ENCODE peak calls at places on chromosomes 6 and 20, in five cellular contexts. One of them, this sample, is unnamed.

GRCh38 chr6:31541059-31541657 is 645 bp downstream of the DDX39B start:
- DNase-seq in HCT116: no peak
- DNase-seq in neuronal stem cell: peak
- DNase-seq in GM23338: peak
- DNase-seq in osteoblast: peak
- DNase-seq in this sample: peak

GRCh38 chr6:35898003-35898402 is 22.9 kb downstream of the SRPK1 start:
- DNase-seq in GM23338: no peak
- DNase-seq in neuronal stem cell: no peak
- DNase-seq in osteoblast: no peak
- DNase-seq in HCT116: no peak
- DNase-seq in this sample: no peak

GRCh38 chr6:83509416-83509815 is 2.9 kb upstream of the PRSS35 start:
- DNase-seq in osteoblast: peak
- DNase-seq in neuronal stem cell: no peak
- DNase-seq in HCT116: no peak
- DNase-seq in GM23338: no peak
- DNase-seq in this sample: peak

GRCh38 chr6:40960784-40961430 is 78.1 kb downstream of the UNC5CL start:
- DNase-seq in GM23338: no peak
- DNase-seq in osteoblast: no peak
- DNase-seq in neuronal stem cell: no peak
- DNase-seq in HCT116: no peak
- DNase-seq in this sample: no peak

GRCh38 chr6:109105681-109106080 is 10.4 kb downstream of the CEP57L1 start:
- DNase-seq in HCT116: no peak
- DNase-seq in osteoblast: no peak
- DNase-seq in GM23338: no peak
- DNase-seq in neuronal stem cell: no peak
- DNase-seq in this sample: no peak

GRCh38 chr20:57957397-57958049 is 247.7 kb upstream of the PMEPA1 start:
- DNase-seq in neuronal stem cell: no peak
- DNase-seq in GM23338: no peak
- DNase-seq in osteoblast: peak
- DNase-seq in HCT116: no peak
- DNase-seq in this sample: no peak

GRCh38 chr20:63346131-63347080 is 14.7 kb downstream of the CHRNA4 start:
- DNase-seq in HCT116: no peak
- DNase-seq in osteoblast: no peak
- DNase-seq in neuronal stem cell: no peak
- DNase-seq in GM23338: no peak
- DNase-seq in this sample: no peak

GRCh38 chr6:158633127-158633526 is 11.4 kb downstream of the DYNLT1 start:
- DNase-seq in GM23338: no peak
- DNase-seq in HCT116: no peak
- DNase-seq in neuronal stem cell: no peak
- DNase-seq in osteoblast: no peak
- DNase-seq in this sample: no peak

GRCh38 chr6:28326371-28326948 is 9.5 kb downstream of the ZSCAN31 start:
- DNase-seq in HCT116: no peak
- DNase-seq in osteoblast: no peak
- DNase-seq in neuronal stem cell: no peak
- DNase-seq in GM23338: no peak
- DNase-seq in this sample: no peak

GRCh38 chr6:151914475-151914874 is 107.0 kb downstream of the ESR1 start:
- DNase-seq in osteoblast: no peak
- DNase-seq in neuronal stem cell: no peak
- DNase-seq in HCT116: no peak
- DNase-seq in GM23338: peak
- DNase-seq in this sample: peak

GRCh38 chr20:36149469-36149868 is 5.1 kb upstream of the EPB41L1 start:
- DNase-seq in GM23338: no peak
- DNase-seq in osteoblast: no peak
- DNase-seq in neuronal stem cell: no peak
- DNase-seq in HCT116: no peak
- DNase-seq in this sample: no peak

GRCh38 chr6:14550410-14550809 is 432.8 kb downstream of the CD83 start:
- DNase-seq in neuronal stem cell: no peak
- DNase-seq in GM23338: no peak
- DNase-seq in HCT116: no peak
- DNase-seq in osteoblast: no peak
- DNase-seq in this sample: no peak

GRCh38 chr6:157614026-157614484 is 209.0 kb upstream of the SNX9 start:
- DNase-seq in neuronal stem cell: no peak
- DNase-seq in GM23338: no peak
- DNase-seq in osteoblast: no peak
- DNase-seq in HCT116: no peak
- DNase-seq in this sample: no peak

GRCh38 chr6:139981810-139982550 is 607.5 kb upstream of the CITED2 start:
- DNase-seq in GM23338: peak
- DNase-seq in neuronal stem cell: peak
- DNase-seq in osteoblast: no peak
- DNase-seq in HCT116: peak
- DNase-seq in this sample: peak

GRCh38 chr6:24391208-24391607 is 11.5 kb upstream of the MRS2 start:
- DNase-seq in osteoblast: peak
- DNase-seq in HCT116: no peak
- DNase-seq in GM23338: no peak
- DNase-seq in neuronal stem cell: no peak
- DNase-seq in this sample: no peak

GRCh38 chr6:24391756-24392405 is 10.9 kb upstream of the MRS2 start:
- DNase-seq in neuronal stem cell: no peak
- DNase-seq in GM23338: no peak
- DNase-seq in osteoblast: no peak
- DNase-seq in HCT116: no peak
- DNase-seq in this sample: no peak

GRCh38 chr6:24385536-24386269 is 17.0 kb upstream of the MRS2 start:
- DNase-seq in osteoblast: no peak
- DNase-seq in GM23338: no peak
- DNase-seq in HCT116: no peak
- DNase-seq in neuronal stem cell: no peak
- DNase-seq in this sample: no peak

GRCh38 chr6:24382220-24382540 is 20.6 kb upstream of the MRS2 start:
- DNase-seq in HCT116: no peak
- DNase-seq in GM23338: no peak
- DNase-seq in neuronal stem cell: no peak
- DNase-seq in osteoblast: no peak
- DNase-seq in this sample: no peak

GRCh38 chr6:24387818-24388217 is 14.9 kb upstream of the MRS2 start:
- DNase-seq in neuronal stem cell: no peak
- DNase-seq in HCT116: no peak
- DNase-seq in osteoblast: no peak
- DNase-seq in GM23338: no peak
- DNase-seq in this sample: no peak
- H2AFZ ChIP-seq in neuronal stem cell: no peak
- H2AFZ ChIP-seq in HCT116: peak
- H2AFZ ChIP-seq in osteoblast: no peak
- H2AFZ ChIP-seq in GM23338: peak
- H2AFZ ChIP-seq in this sample: no peak

GRCh38 chr6:18153311-18153703 is 1.6 kb downstream of the TPMT start:
- DNase-seq in GM23338: no peak
- DNase-seq in neuronal stem cell: no peak
- DNase-seq in HCT116: no peak
- DNase-seq in osteoblast: no peak
- DNase-seq in this sample: no peak

GRCh38 chr6:18151801-18152200 is 3.1 kb downstream of the TPMT start:
- DNase-seq in neuronal stem cell: no peak
- DNase-seq in HCT116: no peak
- DNase-seq in osteoblast: no peak
- DNase-seq in GM23338: no peak
- DNase-seq in this sample: no peak

GRCh38 chr6:18155273-18155863 is at the start of gene KDM1B:
- DNase-seq in neuronal stem cell: peak
- DNase-seq in GM23338: peak
- DNase-seq in HCT116: peak
- DNase-seq in osteoblast: peak
- DNase-seq in this sample: peak

GRCh38 chr6:18155864-18156396 is 708 bp downstream of the KDM1B start:
- DNase-seq in HCT116: peak
- DNase-seq in GM23338: peak
- DNase-seq in osteoblast: peak
- DNase-seq in neuronal stem cell: peak
- DNase-seq in this sample: peak

DNA sequence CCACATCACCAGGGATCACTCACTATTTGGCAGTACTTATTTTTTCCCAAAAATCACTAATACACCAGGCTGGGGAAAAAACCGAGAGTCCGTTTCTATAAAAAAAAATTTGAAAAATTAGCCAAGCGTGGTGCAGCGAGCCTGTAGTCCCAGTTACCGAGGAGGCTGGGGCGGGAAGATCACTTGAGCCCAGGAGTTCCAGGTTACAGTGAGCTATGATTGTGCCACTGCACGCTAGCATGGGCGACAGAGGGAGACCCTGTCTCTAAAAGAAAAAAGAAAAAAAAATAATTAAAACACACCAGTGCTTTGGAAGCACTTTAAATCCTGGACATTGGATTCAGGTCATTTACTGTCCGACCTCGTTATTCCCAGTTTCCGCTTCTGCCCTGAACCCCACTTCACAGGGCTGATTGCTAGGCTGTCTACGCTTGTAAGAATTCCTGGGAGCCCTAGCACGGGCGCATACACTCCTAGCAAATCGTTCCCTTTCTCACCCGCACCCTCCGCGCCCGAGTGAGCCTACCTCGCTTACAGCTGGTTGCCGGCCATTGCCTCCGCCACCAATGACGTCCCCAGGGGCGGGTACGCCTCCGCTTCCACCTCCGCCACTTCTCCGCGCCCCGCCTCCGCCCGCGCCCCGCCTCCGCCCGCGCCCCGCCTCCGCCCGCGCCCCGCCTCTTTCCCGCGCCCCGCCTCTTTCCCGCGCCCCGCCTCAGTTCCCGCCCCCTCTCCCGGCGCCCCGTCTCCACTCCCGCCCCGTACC is at the start of gene TPMT:
- DNase-seq in osteoblast: no peak
- DNase-seq in neuronal stem cell: no peak
- DNase-seq in HCT116: no peak
- DNase-seq in GM23338: peak
- DNase-seq in this sample: no peak
- H3K27ac ChIP-seq in osteoblast: peak
- H3K27ac ChIP-seq in neuronal stem cell: peak
- H3K27ac ChIP-seq in HCT116: peak
- H3K27ac ChIP-seq in GM23338: peak
- H3K27ac ChIP-seq in this sample: peak

DNA sequence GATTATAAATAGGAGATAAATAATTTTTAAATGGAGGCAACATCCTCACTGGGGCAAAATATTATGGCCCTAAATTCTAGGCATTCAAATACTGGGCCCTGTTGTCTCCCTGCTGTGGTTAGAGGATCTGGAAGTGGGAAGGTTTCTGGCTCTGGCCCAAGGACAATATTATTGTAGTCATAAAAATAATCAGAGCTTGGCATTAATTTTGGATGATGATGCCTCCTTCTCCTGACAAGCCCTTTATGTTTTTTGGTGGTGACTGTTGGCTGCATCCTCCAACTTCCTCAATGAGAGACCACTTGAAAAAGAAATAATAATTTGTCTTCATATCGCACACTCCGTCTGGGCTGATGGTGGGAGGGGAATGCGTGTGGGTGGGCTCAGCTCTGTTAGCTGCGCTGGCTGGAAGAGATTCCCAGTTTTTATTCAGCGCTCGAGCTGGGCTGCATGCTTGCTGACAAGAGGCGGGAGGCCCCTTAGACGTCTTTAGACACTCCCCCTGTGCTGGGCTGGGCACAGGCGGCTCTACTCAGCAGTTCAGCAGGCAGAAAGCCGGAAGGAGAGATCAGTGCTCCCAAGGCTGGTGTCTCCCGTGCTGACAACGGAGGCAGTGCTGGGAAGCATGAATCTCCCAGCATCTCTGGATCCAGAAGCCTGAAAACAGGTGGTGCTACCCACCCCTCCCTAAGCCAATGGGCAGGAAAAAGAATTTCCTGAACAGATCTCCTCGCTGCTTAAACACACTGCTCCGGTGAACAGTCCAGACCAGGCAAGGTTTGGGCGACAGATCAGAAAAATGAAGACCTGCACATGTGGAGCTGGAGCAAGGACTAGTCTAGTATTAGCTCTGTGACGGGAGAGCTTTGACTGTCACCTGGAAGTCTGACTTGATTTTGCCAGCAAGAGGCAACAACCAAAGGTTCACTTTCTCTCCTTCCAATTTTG is 97.7 kb downstream of the SYCP2 start:
- DNase-seq in neuronal stem cell: peak
- DNase-seq in HCT116: no peak
- DNase-seq in GM23338: peak
- DNase-seq in osteoblast: peak
- DNase-seq in this sample: peak
- H3K4me3 ChIP-seq in neuronal stem cell: no peak
- H3K4me3 ChIP-seq in HCT116: no peak
- H3K4me3 ChIP-seq in GM23338: no peak
- H3K4me3 ChIP-seq in osteoblast: peak
- H3K4me3 ChIP-seq in this sample: no peak

DNA sequence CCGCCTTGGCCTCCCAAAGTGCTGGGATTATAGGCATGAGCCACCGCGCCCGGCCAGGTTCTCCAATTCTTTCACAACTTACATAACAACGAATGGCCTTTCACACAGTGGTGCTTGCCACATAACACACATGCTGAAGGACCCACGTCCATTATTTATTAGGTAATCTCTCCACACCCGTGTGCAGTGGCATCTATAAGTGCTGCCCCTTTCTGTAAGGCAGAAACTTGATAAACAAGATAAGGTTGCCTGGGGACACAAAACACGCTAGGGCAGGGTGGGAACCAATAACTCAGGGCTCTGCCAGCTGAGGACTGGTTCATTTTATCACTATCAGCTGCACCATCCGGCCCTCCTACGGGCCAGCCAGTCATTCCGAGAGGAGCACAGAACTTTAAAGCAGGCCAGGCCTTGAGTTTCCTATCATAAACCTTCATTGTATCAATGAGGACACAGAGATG is 37.8 kb downstream of the GPLD1 start:
- DNase-seq in osteoblast: peak
- DNase-seq in GM23338: no peak
- DNase-seq in HCT116: no peak
- DNase-seq in neuronal stem cell: no peak
- DNase-seq in this sample: no peak
- H2AFZ ChIP-seq in osteoblast: no peak
- H2AFZ ChIP-seq in GM23338: no peak
- H2AFZ ChIP-seq in HCT116: no peak
- H2AFZ ChIP-seq in neuronal stem cell: no peak
- H2AFZ ChIP-seq in this sample: no peak

GRCh38 chr6:169319561-169319960 is 65.9 kb upstream of the THBS2 start:
- DNase-seq in HCT116: no peak
- DNase-seq in neuronal stem cell: no peak
- DNase-seq in GM23338: no peak
- DNase-seq in osteoblast: peak
- DNase-seq in this sample: peak
- H3K27ac ChIP-seq in HCT116: no peak
- H3K27ac ChIP-seq in neuronal stem cell: no peak
- H3K27ac ChIP-seq in GM23338: no peak
- H3K27ac ChIP-seq in osteoblast: peak
- H3K27ac ChIP-seq in this sample: no peak

GRCh38 chr6:2749972-2750600 is 636 bp downstream of the MYLK4 start:
- DNase-seq in GM23338: peak
- DNase-seq in osteoblast: peak
- DNase-seq in HCT116: peak
- DNase-seq in neuronal stem cell: peak
- DNase-seq in this sample: peak
- H3K4me3 ChIP-seq in GM23338: no peak
- H3K4me3 ChIP-seq in osteoblast: peak
- H3K4me3 ChIP-seq in HCT116: no peak
- H3K4me3 ChIP-seq in neuronal stem cell: no peak
- H3K4me3 ChIP-seq in this sample: no peak

This sample was measured in fibroblast of lung.